ENCODE peak calls at places on chromosome 17, in nine cellular contexts. G is DMS153; W is cardiac septum; I is activated CD4-positive, alpha-beta T cell treated with anti-CD3 and anti-CD28 coated beads, Interleukin-2, amount 50 U/mL, for 1 hour; O is fibroblast of villous mesenchyme; D is tibial nerve; M is AG20443; Y is hepatic stellate cell; K is aorta. E is an unnamed sample.

GRCh38 chr17:45958994-45959665 is 39.9 kb upstream of the STH start:
- DNase-seq in D (no peak), I (no peak), Y (no peak), K (no peak), O (no peak), G (no peak), M (no peak), W (no peak), E (no peak)

GRCh38 chr17:81018044-81018802 is 16.7 kb upstream of the BAIAP2 start:
- DNase-seq in Y (no peak), M (peak), D (no peak), O (peak), G (peak), W (peak), I (peak), K (no peak), E (no peak)

GRCh38 chr17:65035191-65035590 is 21.3 kb downstream of the GNA13 start:
- DNase-seq in I (no peak), K (no peak), Y (no peak), W (no peak), M (no peak), D (no peak), G (no peak), O (peak), E (no peak)

GRCh38 chr17:65698381-65699061 is 137.1 kb upstream of the AXIN2 start:
- DNase-seq in Y (no peak), I (no peak), K (no peak), O (peak), W (no peak), G (no peak), M (peak), D (no peak), E (peak)

GRCh38 chr17:17413821-17414220 is 63.0 kb upstream of the MED9 start:
- DNase-seq in K (no peak), I (no peak), W (no peak), O (no peak), D (no peak), G (no peak), Y (peak), M (no peak), E (no peak)

GRCh38 chr17:59424331-59424730 is 92.9 kb downstream of the YPEL2 start:
- DNase-seq in W (no peak), K (no peak), G (no peak), M (no peak), I (no peak), O (no peak), D (no peak), Y (no peak), E (no peak)

GRCh38 chr17:30576326-30576861 is 99.2 kb downstream of the GOSR1 start:
- DNase-seq in Y (no peak), I (no peak), G (no peak), D (no peak), K (no peak), W (no peak), O (no peak), M (no peak), E (no peak)

GRCh38 chr17:77352996-77353395 is 212.2 kb downstream of the SEC14L1 start:
- DNase-seq in D (peak), O (no peak), Y (no peak), G (no peak), K (no peak), I (no peak), W (no peak), M (no peak), E (no peak)

GRCh38 chr17:72697602-72698146 is 394.8 kb downstream of the SLC39A11 start:
- DNase-seq in W (no peak), I (no peak), M (no peak), Y (no peak), D (no peak), G (no peak), K (no peak), O (peak), E (no peak)

GRCh38 chr17:12613566-12613965 is 52.1 kb upstream of the MYOCD start:
- DNase-seq in I (no peak), K (no peak), O (peak), M (peak), D (no peak), W (no peak), G (no peak), Y (peak), E (no peak)

GRCh38 chr17:70584255-70584654 is 414.9 kb downstream of the KCNJ2 start:
- DNase-seq in K (no peak), D (no peak), W (no peak), Y (no peak), O (no peak), I (no peak), G (no peak), M (no peak), E (no peak)

GRCh38 chr17:76493505-76494167 is 7.6 kb downstream of the RHBDF2 start:
- DNase-seq in D (no peak), G (no peak), Y (no peak), I (no peak), K (no peak), O (no peak), W (no peak), M (no peak), E (no peak)

GRCh38 chr17:17515921-17516295 is 19.7 kb upstream of the RASD1 start:
- DNase-seq in K (peak), Y (no peak), I (no peak), W (no peak), G (no peak), O (peak), D (no peak), M (peak), E (no peak)

E was measured in endothelial cell.